ENCODE peak calls at places on chromosome 1, in four cellular contexts. B is mucosa of descending colon, I is Peyer's patch, Y is colonic mucosa. J is an unnamed sample. For H3K4me1, the result is how much of the 10 kb centered on the place peaks cover.

GRCh38 chr1:85849660-85850059 is 141.4 kb upstream of the ZNHIT6 start:
- DNase-seq in I (no peak), B (no peak), Y (no peak), J (no peak)

GRCh38 chr1:205440476-205441317 is 15.1 kb downstream of the BLACAT1 start:
- DNase-seq in Y (peak), I (peak), B (peak), J (no peak)

GRCh38 chr1:27596261-27596660 is 7.7 kb downstream of the AHDC1 start:
- DNase-seq in Y (no peak), B (no peak), I (no peak), J (no peak)

GRCh38 chr1:234619794-234620247 is 9.8 kb upstream of the IRF2BP2 start:
- DNase-seq in B (no peak), I (no peak), Y (no peak), J (no peak)

GRCh38 chr1:87024936-87025537 is 110.6 kb downstream of the HS2ST1 start:
- DNase-seq in I (no peak), Y (no peak), B (no peak), J (no peak)

GRCh38 chr1:116910379-116911165 is 856 bp downstream of the PTGFRN start:
- DNase-seq in Y (peak), I (peak), B (peak), J (peak)

GRCh38 chr1:116556289-116557006 is 14.4 kb downstream of the CD58 start:
- DNase-seq in B (peak), Y (peak), I (peak), J (no peak)

GRCh38 chr1:204947747-204948146 is 77.1 kb downstream of the NFASC start:
- DNase-seq in I (no peak), Y (no peak), B (no peak), J (no peak)

GRCh38 chr1:116667577-116668105 is at the start of gene IGSF3:
- DNase-seq in I (peak), B (peak), Y (peak), J (peak)

GRCh38 chr1:227351443-227351842 is 33.2 kb upstream of the CDC42BPA start:
- DNase-seq in I (peak), B (no peak), Y (no peak), J (no peak)

GRCh38 chr1:55997550-55997949 is 581.8 kb downstream of the PLPP3 start:
- DNase-seq in Y (no peak), B (no peak), I (no peak), J (no peak)

GRCh38 chr1:36153476-36153875 is 2.5 kb upstream of the MAP7D1 start:
- DNase-seq in I (no peak), B (no peak), Y (no peak), J (no peak)

GRCh38 chr1:87333692-87334347 is 5.1 kb downstream of the LMO4 start:
- DNase-seq in B (no peak), Y (no peak), I (no peak), J (no peak)

GRCh38 chr1:87028576-87028975 is 114.1 kb downstream of the HS2ST1 start:
- DNase-seq in B (no peak), Y (no peak), I (no peak), J (no peak)

GRCh38 chr1:4519954-4520353 is 134.5 kb upstream of the AJAP1 start:
- DNase-seq in B (no peak), I (no peak), Y (no peak), J (no peak)

GRCh38 chr1:150537732-150538684 is 11.2 kb upstream of the ADAMTSL4 start:
- DNase-seq in Y (no peak), I (no peak), B (no peak), J (no peak)

GRCh38 chr1:8026976-8027747 is 1.1 kb upstream of the ERRFI1 start:
- DNase-seq in B (peak), I (peak), Y (peak), J (peak)

GRCh38 chr1:156625436-156626078 is 6.3 kb downstream of the HAPLN2 start:
- DNase-seq in Y (peak), I (peak), B (no peak), J (peak)

GRCh38 chr1:209150114-209150513 is 433.4 kb upstream of the CAMK1G start:
- DNase-seq in Y (no peak), B (no peak), I (no peak), J (no peak)

GRCh38 chr1:203326830-203327683 is 21.7 kb downstream of the BTG2 start:
- DNase-seq in Y (peak), I (peak), B (peak), J (peak)

GRCh38 chr1:203325004-203325417 is 19.7 kb downstream of the BTG2 start:
- DNase-seq in Y (no peak), I (peak), B (peak), J (no peak)

GRCh38 chr1:203324103-203325003 is 19.0 kb downstream of the BTG2 start:
- DNase-seq in B (no peak), Y (peak), I (peak), J (no peak)

GRCh38 chr1:203323587-203323986 is 18.3 kb downstream of the BTG2 start:
- DNase-seq in Y (no peak), B (no peak), I (peak), J (no peak)

DNA sequence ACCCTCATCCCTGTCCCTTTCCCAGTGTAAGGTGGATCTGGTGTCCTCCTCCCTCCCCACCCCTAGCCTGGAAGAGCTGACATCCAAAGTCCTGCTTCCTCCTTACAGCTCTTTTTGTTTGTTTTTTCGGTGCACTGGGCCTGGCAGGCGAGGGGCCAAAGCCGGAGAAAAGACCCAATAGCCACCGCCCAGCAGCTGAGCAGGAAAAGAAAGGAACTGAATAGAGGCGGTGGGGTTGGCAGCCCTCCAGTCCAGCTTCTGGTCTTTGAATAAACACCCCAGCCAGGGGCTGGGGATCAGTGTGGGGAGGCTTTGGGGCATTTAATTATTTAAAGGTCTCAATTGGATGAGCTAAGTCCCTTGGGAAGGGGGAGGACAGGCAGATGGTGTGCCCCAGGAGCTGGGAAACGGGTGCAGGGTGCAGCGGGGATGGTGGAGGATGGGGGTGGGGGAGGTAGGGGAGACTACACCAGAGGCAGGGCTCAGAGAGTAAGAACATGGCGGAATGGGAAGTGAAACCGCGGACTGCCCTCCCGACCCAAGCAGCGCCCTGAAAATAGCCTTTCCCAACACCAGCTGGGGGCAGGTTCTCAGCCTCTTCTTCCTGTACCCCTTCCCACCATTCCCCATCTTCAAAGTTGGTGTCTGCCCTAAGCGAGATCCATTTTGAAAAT is 20.2 kb downstream of the BTG2 start:
- DNase-seq in Y (peak), B (peak), I (peak), J (peak)
- H3K4me3 ChIP-seq in Y (no peak), B (no peak), I (peak), J (no peak)

GRCh38 chr1:11478571-11479374 is at the start of gene DISP3:
- DNase-seq in Y (peak), I (peak), B (peak), J (peak)
- TF ChIP-seq CTCF in Y (peak), I (peak), B (peak), J (peak)

DNA sequence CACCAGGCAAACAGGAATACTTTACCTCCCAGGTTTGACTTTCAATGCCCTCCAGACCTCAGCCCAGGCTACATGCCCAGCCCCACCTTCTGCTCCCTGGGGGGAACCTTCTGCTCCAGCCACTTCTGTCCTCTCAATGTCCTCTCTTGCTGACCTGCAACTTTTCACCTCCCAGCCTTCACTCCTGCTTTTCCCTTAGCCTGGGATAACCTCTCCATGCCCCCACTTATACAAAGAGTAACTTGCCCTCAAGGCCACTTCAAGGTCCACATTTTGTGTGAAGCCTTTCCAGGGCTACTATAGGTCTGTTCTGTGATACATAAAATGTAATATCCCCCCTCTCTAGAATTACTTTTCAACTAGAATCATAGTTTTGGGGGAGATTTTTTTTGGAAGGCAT is 21.7 kb downstream of the SERTAD4 start:
- DNase-seq in I (no peak), Y (no peak), B (no peak), J (no peak)
- H3K4me1 ChIP-seq in I (under half), Y (under half), B (under half), J (under half)

GRCh38 chr1:1982379-1983232 is 21.0 kb downstream of the CFAP74 start:
- DNase-seq in B (no peak), Y (no peak), I (no peak), J (no peak)
- H3K4me3 ChIP-seq in B (no peak), Y (no peak), I (no peak), J (no peak)

GRCh38 chr1:25837253-25837875 is 17.6 kb downstream of the MTFR1L start:
- DNase-seq in B (no peak), Y (no peak), I (no peak), J (no peak)
- TF ChIP-seq CTCF in B (no peak), Y (no peak), I (peak), J (peak)

GRCh38 chr1:186303911-186304310 is 71.1 kb downstream of the TPR start:
- DNase-seq in B (no peak), Y (no peak), I (no peak), J (no peak)
- H3K4me1 ChIP-seq in B (under half), Y (under half), I (under half), J (under half)

DNA sequence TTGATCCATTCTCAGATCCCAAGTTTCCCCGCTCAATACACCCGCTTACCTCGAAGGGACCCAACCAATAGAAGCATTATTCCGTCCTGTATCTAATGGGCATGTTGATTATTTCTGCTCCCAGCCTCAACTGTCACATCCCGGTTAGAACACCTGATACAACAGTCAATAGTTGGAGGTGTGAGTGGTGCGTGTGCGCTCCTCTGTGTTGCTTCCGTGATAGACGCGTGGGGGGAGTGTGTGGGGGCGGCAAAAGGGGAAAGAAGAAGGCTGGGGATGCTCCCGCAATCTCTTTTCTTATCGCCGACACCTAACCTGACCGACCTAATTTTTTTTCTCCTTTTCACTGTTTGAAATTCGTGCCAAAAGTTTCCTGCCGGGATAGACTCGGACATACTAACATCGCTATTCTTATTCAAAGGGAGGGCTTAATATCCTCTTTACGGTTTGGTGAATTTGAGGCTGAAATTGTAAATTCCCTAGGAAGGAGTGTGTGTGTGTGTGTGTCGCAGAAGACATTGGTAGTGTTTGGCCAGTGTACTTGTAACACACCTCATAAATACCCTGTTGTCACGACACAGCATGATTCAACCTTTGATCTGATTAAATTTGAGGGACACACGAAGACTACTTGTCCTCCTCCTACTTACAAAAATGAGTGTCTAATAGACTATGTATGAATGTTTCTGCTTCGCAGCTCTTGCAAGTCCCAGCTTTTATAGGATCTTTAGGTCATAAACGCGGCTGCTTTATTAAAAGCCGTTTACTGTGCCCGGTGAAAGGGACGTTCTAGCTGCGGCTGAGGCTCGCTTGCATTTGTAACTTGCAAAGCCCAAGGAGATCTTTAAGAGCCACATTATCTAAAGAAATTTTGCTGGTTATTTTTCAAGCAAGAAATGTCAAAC is 1.5 kb upstream of the PROX1 start:
- DNase-seq in I (no peak), B (no peak), Y (no peak), J (no peak)
- H3K4me3 ChIP-seq in I (no peak), B (no peak), Y (peak), J (peak)